ENCODE peak calls at places on chromosome 1, in nine cellular contexts. H is spleen, Z is HAP-1, D is psoas muscle, V is mesenchymal stem cell, U is trophoblast cell, J is heart left ventricle, R is left ventricle myocardium inferior, A is endodermal cell. E is an unnamed sample. For H3K4me1, the result is how much of the 10 kb centered on the place peaks cover.

GRCh38 chr1:10575616-10576015 is 100.9 kb downstream of the PEX14 start:
- DNase-seq in H (no peak), V (peak), D (no peak), Z (no peak), U (no peak), R (no peak), J (no peak), A (no peak), E (no peak)

GRCh38 chr1:26853600-26853999 is 9.3 kb upstream of the SFN start:
- DNase-seq in J (no peak), U (no peak), R (no peak), V (no peak), H (no peak), A (no peak), Z (no peak), D (no peak), E (no peak)

GRCh38 chr1:206507395-206508129 is at the start of gene RASSF5:
- DNase-seq in A (peak), U (peak), H (peak), V (peak), J (peak), Z (peak), R (peak), D (peak), E (peak)

GRCh38 chr1:156097499-156098178 is 15.4 kb upstream of the MEX3A start:
- DNase-seq in H (no peak), U (no peak), D (no peak), R (no peak), Z (no peak), A (no peak), V (no peak), J (no peak), E (peak)

GRCh38 chr1:50977575-50978143 is 7.6 kb downstream of the CDKN2C start:
- DNase-seq in A (no peak), Z (peak), U (peak), V (peak), D (peak), H (peak), R (peak), J (peak), E (peak)

GRCh38 chr1:51519048-51519856 is at the start of gene EPS15:
- DNase-seq in U (peak), J (peak), Z (peak), R (peak), V (peak), A (peak), D (peak), H (peak), E (peak)

GRCh38 chr1:89566761-89567174 is 42.1 kb downstream of the LRRC8B start:
- DNase-seq in Z (peak), D (peak), J (peak), R (peak), V (peak), A (no peak), H (peak), U (peak), E (peak)

GRCh38 chr1:181108297-181108696 is 19.8 kb downstream of the IER5 start:
- DNase-seq in Z (no peak), H (no peak), D (no peak), V (no peak), R (no peak), A (no peak), J (no peak), U (no peak), E (no peak)

GRCh38 chr1:41495171-41495948 is 10.9 kb upstream of the EDN2 start:
- DNase-seq in R (peak), H (no peak), Z (peak), U (no peak), V (peak), D (no peak), A (peak), J (no peak), E (peak)

GRCh38 chr1:10901091-10901893 is 104.8 kb upstream of the CASZ1 start:
- DNase-seq in R (no peak), D (no peak), A (peak), Z (no peak), U (peak), V (no peak), H (peak), J (no peak), E (peak)

GRCh38 chr1:35563166-35563565 is 5.6 kb downstream of the NCDN start:
- DNase-seq in V (no peak), D (no peak), U (no peak), A (no peak), H (peak), J (no peak), R (no peak), Z (no peak), E (peak)

GRCh38 chr1:20483833-20484525 is 2.0 kb downstream of the CAMK2N1 start:
- DNase-seq in V (peak), H (no peak), U (no peak), A (peak), Z (peak), D (peak), R (no peak), J (no peak), E (no peak)

GRCh38 chr1:43491056-43491455 is 37.3 kb upstream of the HYI start:
- DNase-seq in A (no peak), Z (no peak), V (no peak), R (no peak), U (no peak), J (no peak), H (no peak), D (no peak), E (no peak)
- H3K4me1 ChIP-seq in A (under half), Z (under half), V (under half), R (under half), U (under half), J (under half), H (under half), D (under half), E (under half)

GRCh38 chr1:177790566-177790965 is 179.3 kb downstream of the SEC16B start:
- DNase-seq in R (no peak), J (no peak), Z (no peak), V (no peak), A (no peak), H (no peak), U (no peak), D (no peak), E (no peak)

GRCh38 chr1:177786346-177786745 is 183.5 kb downstream of the SEC16B start:
- DNase-seq in R (no peak), J (no peak), Z (no peak), H (no peak), D (no peak), A (no peak), V (no peak), U (no peak), E (no peak)

GRCh38 chr1:177794316-177794991 is 175.4 kb downstream of the SEC16B start:
- DNase-seq in D (no peak), U (no peak), V (no peak), A (peak), Z (no peak), J (no peak), R (no peak), H (no peak), E (no peak)

GRCh38 chr1:177784394-177784793 is 185.5 kb downstream of the SEC16B start:
- DNase-seq in J (no peak), R (no peak), H (no peak), V (no peak), D (no peak), Z (no peak), A (no peak), U (no peak), E (no peak)

DNA sequence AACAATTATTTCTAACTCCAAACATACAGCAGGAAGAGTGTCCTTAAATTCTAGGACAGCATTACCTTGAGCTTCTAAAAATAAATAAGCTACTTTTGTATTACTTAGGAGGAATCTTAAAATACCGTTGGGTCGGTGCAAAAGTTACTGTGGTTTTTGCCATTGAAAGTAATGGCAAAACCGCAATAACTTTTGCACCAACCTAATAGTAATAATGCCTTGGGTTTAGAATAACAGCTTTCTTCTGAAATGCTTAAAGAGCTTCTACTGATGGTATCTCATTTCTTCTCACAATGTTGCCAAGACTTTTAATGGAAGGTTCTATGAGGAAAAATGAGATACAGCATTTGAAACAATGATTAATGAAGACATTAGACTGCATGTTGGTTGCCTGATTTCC is 179.9 kb downstream of the SEC16B start:
- DNase-seq in U (no peak), D (no peak), H (no peak), Z (no peak), V (no peak), J (no peak), A (no peak), R (no peak), E (no peak)
- H3K4me1 ChIP-seq in U (under half), D (under half), H (under half), Z (under half), V (under half), J (under half), A (under half), R (under half), E (under half)

DNA sequence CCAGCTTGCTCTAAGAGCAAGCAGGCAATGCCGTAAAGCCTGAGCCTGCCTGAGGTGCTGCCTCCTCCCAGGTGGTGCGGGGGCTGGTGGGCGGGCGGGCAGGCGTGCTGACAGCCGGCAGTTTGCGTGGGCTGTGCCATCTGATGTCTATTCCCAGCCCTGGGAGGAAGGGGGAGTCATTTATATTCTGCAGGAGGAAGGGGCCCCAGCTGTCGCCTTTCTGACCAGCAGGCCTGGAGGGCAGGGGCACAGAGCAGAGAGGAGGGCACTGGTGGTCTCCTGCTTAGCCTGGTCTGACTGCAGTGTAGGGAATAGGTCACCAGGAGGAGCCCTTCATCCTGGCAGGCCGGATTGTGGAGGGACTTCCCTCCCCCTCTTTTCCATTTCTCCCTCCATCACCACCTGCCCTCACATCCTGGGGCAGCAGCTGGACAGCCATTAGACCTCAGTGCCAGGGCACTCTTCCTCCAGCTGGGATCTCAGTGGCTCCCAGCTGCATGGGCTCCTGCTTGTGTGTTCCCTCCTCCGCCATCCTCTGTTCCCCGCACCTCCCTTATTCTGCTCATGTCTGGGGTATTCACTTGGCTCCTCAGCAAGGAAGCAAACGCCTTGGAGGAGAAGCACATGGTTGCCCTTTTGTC is 4.4 kb downstream of the CYB561D1 start:
- DNase-seq in D (no peak), V (peak), A (peak), Z (peak), R (no peak), U (no peak), J (no peak), H (no peak), E (no peak)
- H3K4me1 ChIP-seq in D (under half), V (under half), A (under half), Z (under half), R (under half), U (under half), J (under half), H (half or more), E (under half)

GRCh38 chr1:175130649-175131045 is 61.9 kb downstream of the KIAA0040 start:
- DNase-seq in A (no peak), H (no peak), U (no peak), R (no peak), V (no peak), J (no peak), Z (no peak), D (no peak), E (no peak)

GRCh38 chr1:175133693-175134435 is 58.7 kb downstream of the KIAA0040 start:
- DNase-seq in A (peak), R (no peak), U (no peak), D (no peak), J (no peak), H (no peak), V (no peak), Z (no peak), E (no peak)

GRCh38 chr1:175134500-175134899 is 58.1 kb downstream of the KIAA0040 start:
- DNase-seq in Z (no peak), R (no peak), H (no peak), A (peak), V (no peak), J (no peak), D (no peak), U (no peak), E (no peak)

GRCh38 chr1:175131100-175131499 is 61.5 kb downstream of the KIAA0040 start:
- DNase-seq in A (peak), J (no peak), H (no peak), U (peak), Z (no peak), V (peak), D (no peak), R (no peak), E (no peak)

DNA sequence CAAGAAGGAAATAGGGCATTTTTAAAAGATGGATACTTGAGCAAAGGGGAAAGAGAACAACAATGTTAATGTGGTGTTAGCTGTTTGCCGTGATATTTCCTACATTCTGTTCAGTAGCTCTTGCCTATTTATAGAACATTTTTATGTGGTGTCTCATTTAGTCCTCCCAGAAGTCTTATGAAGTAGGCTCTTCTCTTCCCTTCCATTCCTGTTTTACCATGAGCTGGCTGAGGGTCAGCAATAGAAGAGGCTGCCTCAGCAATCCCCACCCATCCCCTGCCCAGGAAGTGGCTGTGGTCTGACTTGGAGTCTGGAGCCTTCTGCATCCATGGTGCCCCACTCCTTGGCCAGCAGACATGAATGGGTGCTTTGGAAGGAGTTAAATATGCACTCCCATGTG is 60.1 kb downstream of the KIAA0040 start:
- DNase-seq in V (peak), A (peak), H (no peak), D (no peak), R (no peak), U (no peak), J (no peak), Z (no peak), E (no peak)
- H3K4me1 ChIP-seq in V (under half), A (under half), H (under half), D (under half), R (half or more), U (under half), J (under half), Z (under half), E (under half)

DNA sequence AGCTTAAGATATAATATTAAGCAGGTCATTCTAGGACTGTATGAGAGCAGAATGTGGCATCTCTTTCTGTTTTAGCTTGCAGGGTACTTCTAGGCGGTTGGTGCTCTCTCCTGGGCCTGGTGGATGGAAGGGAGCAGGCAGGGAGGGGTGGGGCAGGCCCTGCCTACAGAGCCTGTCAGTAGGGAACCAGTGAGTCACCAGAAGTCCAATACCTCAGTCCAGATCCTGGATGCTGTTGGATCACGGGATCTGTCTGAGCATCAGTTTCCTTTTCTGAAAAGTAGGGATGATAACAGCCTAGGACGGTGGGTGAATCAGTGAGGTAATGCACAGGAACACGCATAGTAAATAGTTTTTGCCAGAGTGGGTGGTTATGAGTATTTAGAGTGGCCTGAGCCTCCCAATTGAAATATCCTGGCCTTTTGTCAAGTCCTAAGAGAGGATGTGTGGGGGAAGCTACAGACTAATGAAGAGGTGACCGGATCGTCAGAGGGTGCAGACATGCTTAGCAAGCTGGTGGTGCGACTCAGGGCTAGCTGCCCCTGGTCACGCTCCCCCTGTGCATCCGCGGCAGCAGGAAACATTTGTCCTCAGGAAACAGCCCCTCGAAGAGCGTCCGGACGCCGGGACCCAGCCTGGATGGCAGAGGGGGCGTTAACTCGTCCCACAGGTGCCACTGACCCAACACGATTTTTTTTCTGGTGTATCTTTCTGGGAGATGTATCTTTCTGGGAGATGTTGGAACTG is 23.9 kb downstream of the NAV1 start:
- DNase-seq in V (peak), R (no peak), J (no peak), D (no peak), A (no peak), H (peak), Z (no peak), U (no peak), E (no peak)
- H3K4me1 ChIP-seq in V (under half), R (half or more), J (half or more), D (under half), A (under half), H (under half), Z (under half), U (under half), E (under half)

GRCh38 chr1:201270616-201271390 is 12.5 kb upstream of the PKP1 start:
- DNase-seq in D (no peak), R (no peak), H (no peak), A (peak), Z (no peak), V (no peak), J (no peak), U (no peak), E (peak)
- H3K4me1 ChIP-seq in D (under half), R (under half), H (under half), A (under half), Z (under half), V (under half), J (under half), U (under half), E (under half)

GRCh38 chr1:228385232-228385631 is 21.4 kb downstream of the TRIM11 start:
- DNase-seq in J (no peak), Z (no peak), H (no peak), U (no peak), V (no peak), R (no peak), A (no peak), D (no peak), E (no peak)
- H3K4me1 ChIP-seq in J (under half), Z (under half), H (under half), U (under half), V (under half), R (under half), A (under half), D (under half), E (under half)

GRCh38 chr1:3350441-3351261 is 103.8 kb upstream of the ARHGEF16 start:
- DNase-seq in D (peak), H (no peak), U (no peak), Z (no peak), V (no peak), A (no peak), J (peak), R (peak), E (no peak)

GRCh38 chr1:3349161-3349967 is 105.1 kb upstream of the ARHGEF16 start:
- DNase-seq in U (no peak), V (no peak), Z (peak), H (no peak), D (no peak), R (peak), J (peak), A (peak), E (no peak)

GRCh38 chr1:3351300-3352083 is 103.0 kb upstream of the ARHGEF16 start:
- DNase-seq in U (no peak), R (no peak), A (no peak), J (no peak), H (no peak), Z (no peak), D (no peak), V (no peak), E (no peak)

GRCh38 chr1:3348196-3348865 is 106.1 kb upstream of the ARHGEF16 start:
- DNase-seq in R (peak), H (no peak), A (no peak), U (no peak), V (no peak), D (no peak), J (peak), Z (no peak), E (no peak)

DNA sequence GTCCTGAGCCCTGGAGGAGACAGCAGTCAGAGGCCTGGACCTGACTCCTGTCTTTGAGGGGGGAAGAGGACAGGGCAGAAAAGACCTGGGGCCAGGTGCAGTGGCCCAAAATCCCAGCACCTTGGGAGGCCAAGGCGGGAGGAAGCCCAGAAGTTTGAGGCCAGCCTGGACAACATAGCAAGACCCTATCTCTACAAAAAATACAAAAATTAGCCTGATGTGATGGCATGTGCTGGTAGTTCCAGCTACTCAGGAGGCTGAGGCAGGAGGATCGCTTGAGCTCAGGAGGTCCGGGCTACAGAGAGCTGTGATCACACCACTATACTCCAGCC is 104.5 kb upstream of the ARHGEF16 start:
- DNase-seq in Z (no peak), H (no peak), V (no peak), D (no peak), R (no peak), A (no peak), U (no peak), J (no peak), E (no peak)
- H3K4me1 ChIP-seq in Z (under half), H (half or more), V (under half), D (under half), R (half or more), A (under half), U (under half), J (half or more), E (under half)